ENCODE peak calls at places on chromosome 5, in seven cellular contexts. One of them, this sample, is unnamed.

GRCh38 chr5:79562351-79563246 is 48.7 kb upstream of the HOMER1 start:
- DNase-seq in stimulated activated CD8-positive, alpha-beta memory T cell treated with anti-CD3 and anti-CD28 coated beads, Interleukin-12 subunit alpha, Interleukin-12 subunit beta, amount 100 ng/mL, for 1 hour: no peak
- DNase-seq in H9: no peak
- DNase-seq in nephron progenitor cell: no peak
- DNase-seq in MV-4-11: no peak
- DNase-seq in hippocampal formation: no peak
- DNase-seq in cortex of kidney: no peak
- DNase-seq in this sample: peak

GRCh38 chr5:72951850-72952468 is 3.9 kb upstream of the FCHO2 start:
- DNase-seq in hippocampal formation: peak
- DNase-seq in stimulated activated CD8-positive, alpha-beta memory T cell treated with anti-CD3 and anti-CD28 coated beads, Interleukin-12 subunit alpha, Interleukin-12 subunit beta, amount 100 ng/mL, for 1 hour: no peak
- DNase-seq in H9: no peak
- DNase-seq in nephron progenitor cell: no peak
- DNase-seq in cortex of kidney: no peak
- DNase-seq in MV-4-11: peak
- DNase-seq in this sample: no peak

GRCh38 chr5:59587489-59588337 is 305.8 kb downstream of the PDE4D start:
- DNase-seq in MV-4-11: no peak
- DNase-seq in hippocampal formation: peak
- DNase-seq in cortex of kidney: no peak
- DNase-seq in H9: peak
- DNase-seq in stimulated activated CD8-positive, alpha-beta memory T cell treated with anti-CD3 and anti-CD28 coated beads, Interleukin-12 subunit alpha, Interleukin-12 subunit beta, amount 100 ng/mL, for 1 hour: no peak
- DNase-seq in nephron progenitor cell: peak
- DNase-seq in this sample: peak

GRCh38 chr5:126561908-126562307 is 33.1 kb downstream of the ALDH7A1 start:
- DNase-seq in cortex of kidney: no peak
- DNase-seq in MV-4-11: no peak
- DNase-seq in H9: no peak
- DNase-seq in stimulated activated CD8-positive, alpha-beta memory T cell treated with anti-CD3 and anti-CD28 coated beads, Interleukin-12 subunit alpha, Interleukin-12 subunit beta, amount 100 ng/mL, for 1 hour: no peak
- DNase-seq in hippocampal formation: no peak
- DNase-seq in nephron progenitor cell: no peak
- DNase-seq in this sample: no peak

GRCh38 chr5:10421841-10422691 is 19.6 kb upstream of the ROPN1L start:
- DNase-seq in hippocampal formation: no peak
- DNase-seq in MV-4-11: peak
- DNase-seq in nephron progenitor cell: no peak
- DNase-seq in cortex of kidney: no peak
- DNase-seq in H9: no peak
- DNase-seq in stimulated activated CD8-positive, alpha-beta memory T cell treated with anti-CD3 and anti-CD28 coated beads, Interleukin-12 subunit alpha, Interleukin-12 subunit beta, amount 100 ng/mL, for 1 hour: no peak
- DNase-seq in this sample: no peak

GRCh38 chr5:176517053-176517661 is 20.0 kb downstream of the RNF44 start:
- DNase-seq in MV-4-11: peak
- DNase-seq in nephron progenitor cell: no peak
- DNase-seq in H9: no peak
- DNase-seq in cortex of kidney: no peak
- DNase-seq in stimulated activated CD8-positive, alpha-beta memory T cell treated with anti-CD3 and anti-CD28 coated beads, Interleukin-12 subunit alpha, Interleukin-12 subunit beta, amount 100 ng/mL, for 1 hour: no peak
- DNase-seq in hippocampal formation: no peak
- DNase-seq in this sample: no peak

GRCh38 chr5:101517795-101518194 is 614.7 kb upstream of the ST8SIA4 start:
- DNase-seq in nephron progenitor cell: no peak
- DNase-seq in MV-4-11: no peak
- DNase-seq in cortex of kidney: no peak
- DNase-seq in H9: no peak
- DNase-seq in stimulated activated CD8-positive, alpha-beta memory T cell treated with anti-CD3 and anti-CD28 coated beads, Interleukin-12 subunit alpha, Interleukin-12 subunit beta, amount 100 ng/mL, for 1 hour: no peak
- DNase-seq in hippocampal formation: no peak
- DNase-seq in this sample: no peak

GRCh38 chr5:23450187-23450586 is 57.2 kb upstream of the PRDM9 start:
- DNase-seq in stimulated activated CD8-positive, alpha-beta memory T cell treated with anti-CD3 and anti-CD28 coated beads, Interleukin-12 subunit alpha, Interleukin-12 subunit beta, amount 100 ng/mL, for 1 hour: no peak
- DNase-seq in H9: no peak
- DNase-seq in nephron progenitor cell: no peak
- DNase-seq in cortex of kidney: no peak
- DNase-seq in MV-4-11: no peak
- DNase-seq in hippocampal formation: no peak
- DNase-seq in this sample: no peak

GRCh38 chr5:116088062-116088461 is 3.2 kb downstream of the COMMD10 start:
- DNase-seq in H9: no peak
- DNase-seq in cortex of kidney: no peak
- DNase-seq in nephron progenitor cell: no peak
- DNase-seq in MV-4-11: no peak
- DNase-seq in stimulated activated CD8-positive, alpha-beta memory T cell treated with anti-CD3 and anti-CD28 coated beads, Interleukin-12 subunit alpha, Interleukin-12 subunit beta, amount 100 ng/mL, for 1 hour: no peak
- DNase-seq in hippocampal formation: no peak
- DNase-seq in this sample: no peak

GRCh38 chr5:179192185-179192890 is 132.2 kb downstream of the ZNF354C start:
- DNase-seq in nephron progenitor cell: no peak
- DNase-seq in H9: no peak
- DNase-seq in stimulated activated CD8-positive, alpha-beta memory T cell treated with anti-CD3 and anti-CD28 coated beads, Interleukin-12 subunit alpha, Interleukin-12 subunit beta, amount 100 ng/mL, for 1 hour: no peak
- DNase-seq in MV-4-11: no peak
- DNase-seq in cortex of kidney: no peak
- DNase-seq in hippocampal formation: no peak
- DNase-seq in this sample: no peak

GRCh38 chr5:68216737-68217231 is 1.2 kb downstream of the PIK3R1 start:
- DNase-seq in nephron progenitor cell: no peak
- DNase-seq in stimulated activated CD8-positive, alpha-beta memory T cell treated with anti-CD3 and anti-CD28 coated beads, Interleukin-12 subunit alpha, Interleukin-12 subunit beta, amount 100 ng/mL, for 1 hour: no peak
- DNase-seq in H9: no peak
- DNase-seq in cortex of kidney: no peak
- DNase-seq in MV-4-11: peak
- DNase-seq in hippocampal formation: no peak
- DNase-seq in this sample: peak

GRCh38 chr5:1050449-1051365 is 42.1 kb downstream of the NKD2 start:
- DNase-seq in cortex of kidney: no peak
- DNase-seq in H9: no peak
- DNase-seq in MV-4-11: no peak
- DNase-seq in stimulated activated CD8-positive, alpha-beta memory T cell treated with anti-CD3 and anti-CD28 coated beads, Interleukin-12 subunit alpha, Interleukin-12 subunit beta, amount 100 ng/mL, for 1 hour: no peak
- DNase-seq in hippocampal formation: no peak
- DNase-seq in nephron progenitor cell: no peak
- DNase-seq in this sample: no peak

GRCh38 chr5:154815684-154816247 is 34.6 kb downstream of the FAXDC2 start:
- DNase-seq in MV-4-11: no peak
- DNase-seq in nephron progenitor cell: no peak
- DNase-seq in stimulated activated CD8-positive, alpha-beta memory T cell treated with anti-CD3 and anti-CD28 coated beads, Interleukin-12 subunit alpha, Interleukin-12 subunit beta, amount 100 ng/mL, for 1 hour: no peak
- DNase-seq in hippocampal formation: no peak
- DNase-seq in cortex of kidney: no peak
- DNase-seq in H9: no peak
- DNase-seq in this sample: no peak

GRCh38 chr5:115579216-115579615 is 23.1 kb downstream of the TICAM2 start:
- DNase-seq in MV-4-11: peak
- DNase-seq in nephron progenitor cell: no peak
- DNase-seq in cortex of kidney: no peak
- DNase-seq in hippocampal formation: peak
- DNase-seq in stimulated activated CD8-positive, alpha-beta memory T cell treated with anti-CD3 and anti-CD28 coated beads, Interleukin-12 subunit alpha, Interleukin-12 subunit beta, amount 100 ng/mL, for 1 hour: no peak
- DNase-seq in H9: no peak
- DNase-seq in this sample: no peak